ENCODE peak calls at places on chromosomes 3 and 15, in seven cellular contexts. N, Z, A, Q, J, D and T are unnamed samples.

GRCh38 chr3:176159796-176160195 is 1037.5 kb downstream of the TBL1XR1 start:
- DNase-seq in Q (no peak), Z (no peak), D (no peak), J (no peak), N (no peak), A (no peak), T (no peak)

GRCh38 chr15:59689626-59690236 is 611 bp upstream of the BNIP2 start:
- DNase-seq in Z (peak; percentile 88), J (peak; percentile 96), A (peak; percentile 67), Q (peak; percentile 83), N (peak; percentile 90), D (peak; percentile 79), T (no peak)

GRCh38 chr3:177602601-177603136 is 405.4 kb upstream of the TBL1XR1 start:
- DNase-seq in J (no peak), A (no peak), Z (no peak), D (no peak), N (no peak), Q (peak; percentile 32), T (no peak)

GRCh38 chr3:160618363-160618762 is 53.0 kb upstream of the KPNA4 start:
- DNase-seq in D (no peak), Q (no peak), Z (peak; percentile 57), N (no peak), J (no peak), A (no peak), T (no peak)

GRCh38 chr3:128346562-128346961 is 120.1 kb downstream of the DNAJB8 start:
- DNase-seq in Q (no peak), A (no peak), Z (no peak), J (no peak), N (no peak), D (no peak), T (no peak)

GRCh38 chr3:122612706-122613105 is 35.3 kb downstream of the PARP15 start:
- DNase-seq in N (no peak), Q (no peak), D (no peak), Z (no peak), A (no peak), J (no peak), T (no peak)

GRCh38 chr3:136042608-136043221 is 77.2 kb downstream of the PPP2R3A start:
- DNase-seq in Q (peak; percentile 72), D (no peak), A (no peak), N (no peak), J (no peak), Z (no peak), T (no peak)

GRCh38 chr3:197878427-197878826 is 71.6 kb upstream of the RPL35A start:
- DNase-seq in Q (no peak), D (peak; percentile 93), Z (no peak), A (no peak), N (no peak), J (no peak), T (no peak)

GRCh38 chr15:58684751-58685150 is 64.8 kb downstream of the ADAM10 start:
- DNase-seq in D (no peak), A (no peak), N (no peak), J (no peak), Q (no peak), Z (no peak), T (no peak)

GRCh38 chr3:188179006-188179966 is 25.3 kb downstream of the LPP start:
- DNase-seq in Z (no peak), A (no peak), D (no peak), N (no peak), J (no peak), Q (no peak), T (no peak)

GRCh38 chr15:90367578-90367977 is 15.5 kb downstream of the ZNF774 start:
- DNase-seq in Q (peak; percentile 45), A (no peak), Z (no peak), N (no peak), J (no peak), D (no peak), T (no peak)

GRCh38 chr3:79139395-79140060 is 628.3 kb downstream of the ROBO1 start:
- DNase-seq in A (no peak), D (no peak), Q (peak; percentile 31), J (no peak), Z (no peak), N (no peak), T (no peak)

GRCh38 chr3:142072851-142073250 is 76.5 kb downstream of the TFDP2 start:
- DNase-seq in Z (no peak), N (no peak), A (no peak), J (no peak), D (no peak), Q (no peak), T (no peak)

GRCh38 chr15:89129816-89130134 is 41.5 kb downstream of the ABHD2 start:
- DNase-seq in D (no peak), Z (no peak), J (no peak), A (no peak), Q (no peak), N (no peak), T (no peak)

GRCh38 chr3:94596887-94597537 is 534.2 kb downstream of the NSUN3 start:
- DNase-seq in D (no peak), N (no peak), A (no peak), Q (no peak), J (no peak), Z (no peak), T (no peak)

GRCh38 chr15:37425541-37425940 is 325.2 kb upstream of the MEIS2 start:
- DNase-seq in Z (no peak), N (no peak), A (no peak), D (no peak), Q (no peak), J (no peak), T (no peak)

GRCh38 chr3:133040696-133041523 is 2.7 kb downstream of the TMEM108 start:
- DNase-seq in D (peak; percentile 54), N (no peak), Z (peak; percentile 75), J (peak; percentile 86), Q (peak; percentile 85), A (no peak), T (peak; percentile 8)

GRCh38 chr15:86162172-86162591 is 82.5 kb downstream of the AGBL1 start:
- DNase-seq in N (no peak), D (no peak), A (no peak), Q (no peak), Z (no peak), J (no peak), T (no peak)

GRCh38 chr3:46998852-46999515 is 19.5 kb downstream of the NBEAL2 start:
- DNase-seq in Z (no peak), J (no peak), N (peak; percentile 64), D (no peak), A (no peak), Q (no peak), T (no peak)

GRCh38 chr15:73246898-73247297 is 121.9 kb downstream of the HCN4 start:
- DNase-seq in A (no peak), J (no peak), N (no peak), Q (no peak), Z (no peak), D (no peak), T (no peak)
- TF ChIP-seq CTCF in A (no peak), J (no peak), N (no peak), Q (no peak), Z (no peak), D (no peak), T (no peak)

DNA sequence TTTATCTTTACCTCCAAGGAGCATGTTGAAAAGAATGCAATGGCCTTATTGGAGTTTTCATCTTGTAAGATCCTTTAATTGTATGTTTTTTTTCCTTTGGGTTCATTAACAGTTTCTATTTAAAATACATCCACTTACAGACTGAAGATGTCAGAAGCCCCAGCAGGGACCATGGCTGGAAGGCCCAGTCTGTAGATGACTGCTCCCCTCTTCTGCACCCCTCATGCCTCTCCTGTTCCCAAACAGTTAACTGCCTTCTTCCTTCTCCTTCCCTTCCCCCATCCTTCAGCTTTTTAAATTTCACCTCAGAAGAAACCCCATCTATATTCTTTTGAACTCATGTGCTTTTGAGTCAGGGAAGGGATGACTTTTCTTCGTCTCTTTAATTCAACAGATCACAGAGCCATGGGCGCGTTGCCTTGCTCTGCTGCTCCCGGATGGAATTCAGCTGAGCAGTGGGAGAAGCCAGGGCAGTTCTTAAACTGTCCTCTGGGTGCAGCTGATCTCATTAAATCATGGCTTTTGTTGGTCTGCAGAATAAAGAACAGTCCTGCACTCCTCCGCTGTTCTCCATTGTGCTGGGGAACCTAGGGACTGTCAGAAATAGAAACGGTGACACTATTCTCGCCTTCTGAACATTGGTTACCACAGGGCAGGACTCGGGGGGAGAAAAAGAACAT is 71.5 kb upstream of the EIF1B start:
- DNase-seq in N (no peak), Z (no peak), A (no peak), D (no peak), Q (peak; percentile 42), J (no peak), T (no peak)
- TF ChIP-seq CTCF in N (no peak), Z (no peak), A (no peak), D (no peak), Q (peak; percentile 37), J (peak; percentile 50), T (no peak)

DNA sequence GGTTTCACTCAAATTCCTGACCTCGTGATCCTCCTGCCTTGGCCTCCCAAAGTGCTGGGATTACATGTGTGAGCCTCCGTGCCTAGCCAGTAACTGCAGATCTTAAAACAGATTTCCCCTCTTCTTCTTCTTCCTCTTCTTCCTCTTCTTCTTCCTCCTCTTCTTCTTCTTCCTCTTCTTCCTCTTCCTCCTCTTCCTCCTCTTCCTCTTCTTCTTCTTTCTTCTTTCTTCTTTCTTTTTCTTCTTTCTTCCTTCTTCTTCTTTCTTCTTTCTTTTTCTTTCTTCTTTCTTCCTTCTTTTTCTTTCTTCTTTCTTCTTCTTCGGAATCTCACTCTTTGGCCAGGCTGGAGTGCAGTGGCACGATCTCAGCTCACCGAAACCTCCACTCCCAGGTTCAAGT is 7.8 kb downstream of the USP3 start:
- DNase-seq in A (no peak), Q (no peak), D (no peak), Z (no peak), N (no peak), J (no peak), T (no peak)
- TF ChIP-seq CTCF in A (no peak), Q (no peak), D (no peak), Z (no peak), N (no peak), J (no peak), T (no peak)

GRCh38 chr15:57562220-57562769 is 29.4 kb upstream of the MYZAP start:
- DNase-seq in Z (no peak), D (peak; percentile 18), J (no peak), N (peak; percentile 8), A (no peak), Q (no peak), T (no peak)

GRCh38 chr15:57560976-57561711 is 30.6 kb upstream of the MYZAP start:
- DNase-seq in A (peak; percentile 33), Q (peak; percentile 82), N (no peak), Z (peak; percentile 87), J (peak; percentile 82), D (peak; percentile 71), T (peak; percentile 48)

GRCh38 chr15:57557267-57557666 is 34.4 kb upstream of the MYZAP start:
- DNase-seq in D (no peak), Z (no peak), N (no peak), J (no peak), Q (no peak), A (no peak), T (no peak)

GRCh38 chr15:57557810-57558209 is 33.9 kb upstream of the MYZAP start:
- DNase-seq in Q (no peak), A (no peak), Z (no peak), D (no peak), J (no peak), N (no peak), T (no peak)

DNA sequence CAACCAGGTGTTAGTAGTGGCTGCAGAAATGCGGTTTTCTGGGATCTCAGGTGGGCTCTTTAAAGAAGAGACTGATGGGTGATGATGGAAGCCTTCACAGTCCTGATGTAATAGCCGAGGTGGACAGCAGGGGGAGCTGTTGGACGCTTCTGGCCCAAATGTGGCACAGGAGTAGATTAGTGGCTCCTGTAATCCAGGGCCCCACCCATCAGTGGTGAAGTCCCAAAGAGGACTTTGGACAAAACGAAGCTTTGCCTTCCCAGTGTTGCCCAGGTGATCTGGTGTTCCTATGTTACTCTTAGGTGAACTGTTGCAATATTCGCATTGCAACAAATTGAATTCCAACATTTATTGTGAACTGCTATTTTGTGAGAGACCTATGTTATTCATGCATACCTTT is 31.8 kb upstream of the MYZAP start:
- DNase-seq in Q (peak; percentile 46), N (no peak), D (peak; percentile 81), A (peak; percentile 58), J (peak; percentile 81), Z (peak; percentile 84), T (no peak)
- TF ChIP-seq CTCF in Q (peak; percentile 89), N (peak; percentile 99), D (peak; percentile 87), A (peak; percentile 89), J (peak; percentile 92), Z (peak; percentile 76), T (peak; percentile 93)